ENCODE peak calls at places on chromosomes 3 and 15, in five cellular contexts. X, C, D, W and V are unnamed samples.

GRCh38 chr3:53303957-53304356 is 43.4 kb downstream of the DCP1A start:
- DNase-seq in X (no peak), C (no peak), D (no peak), W (no peak), V (no peak)

GRCh38 chr3:25916286-25916685 is 126.4 kb downstream of the OXSM start:
- DNase-seq in X (no peak), C (peak), D (no peak), W (no peak), V (no peak)

GRCh38 chr15:54559405-54560064 is 581.3 kb downstream of the UNC13C start:
- DNase-seq in X (no peak), C (no peak), D (no peak), W (no peak), V (peak)

GRCh38 chr15:88719654-88720053 is 80.8 kb downstream of the ISG20 start:
- DNase-seq in X (no peak), C (no peak), D (no peak), W (no peak), V (no peak)

GRCh38 chr3:135125171-135125801 is 330.2 kb downstream of the EPHB1 start:
- DNase-seq in X (no peak), C (peak), D (peak), W (peak), V (peak)

GRCh38 chr15:69592954-69593353 is 140.3 kb downstream of the RPLP1 start:
- DNase-seq in X (no peak), C (no peak), D (no peak), W (no peak), V (no peak)

GRCh38 chr3:130925628-130926027 is 31.7 kb downstream of the ATP2C1 start:
- DNase-seq in X (no peak), C (no peak), D (no peak), W (peak), V (no peak)

GRCh38 chr15:40992241-40992741 is 39.0 kb downstream of the CHAC1 start:
- DNase-seq in X (no peak), C (no peak), D (no peak), W (no peak), V (no peak)

GRCh38 chr15:60634815-60635214 is 155.9 kb upstream of the ICE2 start:
- DNase-seq in X (no peak), C (no peak), D (no peak), W (no peak), V (no peak)

GRCh38 chr3:160400631-160401150 is 1.2 kb downstream of the SMC4 start:
- DNase-seq in X (peak), C (peak), D (peak), W (no peak), V (no peak)

GRCh38 chr3:4693620-4694019 is 200.5 kb downstream of the ITPR1 start:
- DNase-seq in X (no peak), C (no peak), D (no peak), W (no peak), V (no peak)

GRCh38 chr3:194130211-194130610 is 5.7 kb upstream of the HES1 start:
- DNase-seq in X (no peak), C (no peak), D (no peak), W (no peak), V (no peak)
- H3K27ac ChIP-seq in X (no peak), C (peak), D (no peak), W (no peak), V (no peak)

GRCh38 chr3:187833799-187834578 is 88.7 kb upstream of the BCL6 start:
- DNase-seq in X (no peak), C (no peak), D (no peak), W (no peak), V (no peak)

GRCh38 chr3:187838016-187838535 is 92.8 kb upstream of the BCL6 start:
- DNase-seq in X (no peak), C (no peak), D (no peak), W (no peak), V (no peak)

GRCh38 chr3:187833375-187833774 is 88.1 kb upstream of the BCL6 start:
- DNase-seq in X (no peak), C (no peak), D (no peak), W (no peak), V (no peak)

GRCh38 chr3:187839422-187839821 is 94.2 kb upstream of the BCL6 start:
- DNase-seq in X (no peak), C (peak), D (no peak), W (no peak), V (no peak)

DNA sequence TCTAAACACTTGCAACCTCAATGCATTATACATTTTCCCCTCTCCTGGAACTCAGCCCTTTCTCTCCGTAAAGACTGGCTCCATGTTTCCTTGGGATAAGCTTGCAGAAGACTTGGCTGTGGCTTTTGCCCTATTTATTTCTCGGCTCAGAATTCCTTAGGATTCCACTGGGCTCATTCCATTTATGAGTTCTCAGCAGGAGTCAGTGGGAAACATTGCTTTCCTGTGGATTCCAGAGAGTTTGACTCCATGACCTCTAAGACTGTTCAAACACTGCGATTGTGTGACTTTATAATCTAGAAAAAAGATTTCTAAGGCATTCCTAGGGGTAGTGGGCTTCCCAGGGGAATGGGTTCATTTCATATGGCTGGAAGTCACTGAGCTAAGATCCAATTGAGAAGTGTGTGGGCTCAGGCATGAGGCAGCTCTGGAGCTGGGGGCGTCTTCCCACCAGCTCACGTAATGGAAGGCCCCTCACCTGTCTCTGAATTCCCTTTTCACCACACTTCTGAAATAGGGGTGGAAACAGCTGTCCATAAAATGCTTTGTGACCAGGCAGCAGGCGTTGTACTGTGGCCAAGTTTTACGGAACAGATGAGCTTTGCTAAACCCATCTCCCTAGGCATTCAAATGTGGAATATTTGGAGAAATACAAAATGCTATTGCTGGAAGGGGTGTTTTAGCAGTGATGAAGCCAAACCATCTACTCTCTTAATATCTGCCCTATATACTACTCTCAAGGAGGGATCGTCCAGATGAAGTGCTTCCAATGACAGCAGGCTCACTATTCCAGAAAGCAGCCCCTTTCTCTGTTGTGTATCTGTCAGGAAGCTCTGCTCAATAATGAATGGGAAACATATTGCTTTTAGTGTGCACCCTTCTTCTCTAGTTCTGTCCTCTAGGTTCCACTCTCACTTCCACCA is 91.8 kb upstream of the BCL6 start:
- DNase-seq in X (no peak), C (no peak), D (peak), W (no peak), V (no peak)
- H3K27ac ChIP-seq in X (no peak), C (no peak), D (no peak), W (no peak), V (no peak)

DNA sequence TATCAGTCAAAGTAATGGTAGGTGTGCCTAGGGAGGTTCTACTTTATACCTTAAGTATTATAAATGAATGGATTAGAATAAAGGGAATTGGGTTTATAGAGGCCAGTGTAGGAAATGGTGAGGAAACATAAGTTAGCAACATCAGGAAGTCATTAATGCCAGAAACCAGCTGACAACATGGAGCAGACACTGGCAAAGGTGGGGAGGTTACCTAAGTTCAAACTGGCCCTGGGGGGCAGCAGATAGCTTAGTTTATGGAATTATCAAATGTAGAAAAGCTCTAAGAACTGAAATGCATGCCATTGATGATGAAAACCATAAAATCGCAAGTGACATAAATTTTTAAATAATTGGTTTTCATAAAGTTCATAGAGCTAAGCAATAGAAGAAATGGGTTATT is 498.6 kb downstream of the NAALADL2 start:
- DNase-seq in X (no peak), C (no peak), D (no peak), W (no peak), V (no peak)
- H3K27ac ChIP-seq in X (no peak), C (no peak), D (no peak), W (no peak), V (no peak)

GRCh38 chr3:145798691-145799550 is 362.1 kb downstream of the PLOD2 start:
- DNase-seq in X (no peak), C (no peak), D (peak), W (no peak), V (peak)
- H3K27ac ChIP-seq in X (no peak), C (no peak), D (no peak), W (no peak), V (peak)

GRCh38 chr3:16377847-16378302 is 112.9 kb downstream of the OXNAD1 start:
- DNase-seq in X (no peak), C (no peak), D (no peak), W (no peak), V (no peak)

GRCh38 chr3:16378415-16378814 is 113.4 kb downstream of the OXNAD1 start:
- DNase-seq in X (no peak), C (no peak), D (no peak), W (no peak), V (no peak)

GRCh38 chr3:16374047-16375019 is 109.3 kb downstream of the OXNAD1 start:
- DNase-seq in X (no peak), C (no peak), D (no peak), W (no peak), V (no peak)

GRCh38 chr3:16377196-16377595 is 112.2 kb downstream of the OXNAD1 start:
- DNase-seq in X (peak), C (no peak), D (no peak), W (no peak), V (no peak)

GRCh38 chr3:16375891-16376290 is 110.9 kb downstream of the OXNAD1 start:
- DNase-seq in X (no peak), C (no peak), D (no peak), W (no peak), V (no peak)
- H3K27ac ChIP-seq in X (no peak), C (no peak), D (no peak), W (no peak), V (no peak)

GRCh38 chr3:102078864-102079808 is 229.8 kb downstream of the NFKBIZ start:
- DNase-seq in X (peak), C (peak), D (peak), W (no peak), V (no peak)

GRCh38 chr3:102083469-102083868 is 234.2 kb downstream of the NFKBIZ start:
- DNase-seq in X (no peak), C (no peak), D (no peak), W (no peak), V (no peak)

GRCh38 chr3:102083971-102084370 is 234.7 kb downstream of the NFKBIZ start:
- DNase-seq in X (no peak), C (no peak), D (no peak), W (no peak), V (peak)

GRCh38 chr3:102081587-102082289 is 232.4 kb downstream of the NFKBIZ start:
- DNase-seq in X (no peak), C (no peak), D (no peak), W (no peak), V (no peak)

GRCh38 chr3:102079809-102080197 is 230.5 kb downstream of the NFKBIZ start:
- DNase-seq in X (no peak), C (no peak), D (no peak), W (no peak), V (no peak)
- H3K27ac ChIP-seq in X (no peak), C (no peak), D (no peak), W (no peak), V (no peak)

DNA sequence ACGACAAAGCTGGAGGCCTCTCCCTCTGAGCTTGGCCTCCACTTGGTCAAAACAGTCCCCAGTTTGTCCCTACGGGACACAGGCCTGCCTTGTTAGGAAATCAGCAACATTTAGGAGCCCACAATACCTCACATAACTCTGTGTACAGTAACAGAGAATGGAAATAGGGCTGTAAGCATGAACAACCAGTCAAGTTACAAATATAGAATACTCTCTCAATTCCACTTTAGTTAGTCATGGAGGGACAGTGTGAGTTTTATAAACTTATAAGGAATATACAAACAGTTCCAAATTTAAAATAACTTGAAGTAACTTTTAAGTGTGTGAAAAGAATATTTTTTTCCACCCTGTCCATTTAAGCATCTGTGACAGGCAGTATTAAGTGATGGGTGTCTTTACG is 129.4 kb downstream of the PGPEP1L start:
- DNase-seq in X (no peak), C (no peak), D (no peak), W (no peak), V (no peak)
- H3K27ac ChIP-seq in X (no peak), C (no peak), D (no peak), W (peak), V (no peak)